ENCODE peak calls at places on chromosomes 6 and 20, in seven cellular contexts. Z, T, Q, X, E, R and S are unnamed samples.

GRCh38 chr6:105794263-105794662 is 291.9 kb upstream of the PRDM1 start:
- DNase-seq in Z (no peak), T (peak), Q (peak), X (peak), E (no peak), R (peak), S (peak)

GRCh38 chr6:34929241-34929978 is 40.4 kb downstream of the ANKS1A start:
- DNase-seq in Z (no peak), T (no peak), Q (no peak), X (no peak), E (no peak), R (no peak), S (no peak)

GRCh38 chr20:53735536-53736050 is 142.0 kb upstream of the ZNF217 start:
- DNase-seq in Z (peak), T (no peak), Q (no peak), X (peak), E (no peak), R (peak), S (no peak)

GRCh38 chr20:64188682-64189529 is 24.7 kb downstream of the MYT1 start:
- DNase-seq in Z (peak), T (peak), Q (no peak), X (peak), E (peak), R (no peak), S (peak)

GRCh38 chr6:17397764-17398194 is 4.4 kb downstream of the CAP2 start:
- DNase-seq in Z (no peak), T (no peak), Q (no peak), X (peak), E (no peak), R (peak), S (no peak)

GRCh38 chr6:148857817-148858390 is 111.1 kb downstream of the UST start:
- DNase-seq in Z (peak), T (no peak), Q (no peak), X (peak), E (no peak), R (peak), S (no peak)

GRCh38 chr20:12110274-12110673 is 192.6 kb downstream of the BTBD3 start:
- DNase-seq in Z (no peak), T (no peak), Q (no peak), X (no peak), E (no peak), R (no peak), S (no peak)

GRCh38 chr6:90401933-90402830 is 105.5 kb upstream of the BACH2 start:
- DNase-seq in Z (peak), T (no peak), Q (no peak), X (no peak), E (no peak), R (no peak), S (peak)

GRCh38 chr20:1391640-1392442 is 1.0 kb downstream of the FKBP1A start:
- DNase-seq in Z (peak), T (peak), Q (no peak), X (peak), E (no peak), R (no peak), S (peak)

GRCh38 chr6:21396313-21396712 is 197.2 kb upstream of the SOX4 start:
- DNase-seq in Z (peak), T (no peak), Q (no peak), X (peak), E (no peak), R (no peak), S (no peak)

GRCh38 chr20:63740501-63741353 is 1.2 kb downstream of the SLC2A4RG start:
- DNase-seq in Z (peak), T (peak), Q (peak), X (peak), E (peak), R (peak), S (peak)

GRCh38 chr6:37779111-37779800 is 40.3 kb upstream of the ZFAND3 start:
- DNase-seq in Z (no peak), T (peak), Q (no peak), X (no peak), E (no peak), R (no peak), S (no peak)

GRCh38 chr6:169177516-169178196 is 76.0 kb downstream of the THBS2 start:
- DNase-seq in Z (peak), T (no peak), Q (no peak), X (no peak), E (no peak), R (no peak), S (no peak)

GRCh38 chr6:3522561-3523287 is 65.9 kb upstream of the SLC22A23 start:
- DNase-seq in Z (peak), T (no peak), Q (no peak), X (peak), E (no peak), R (peak), S (peak)

GRCh38 chr6:157649311-157650260 is 173.5 kb upstream of the SNX9 start:
- DNase-seq in Z (no peak), T (no peak), Q (no peak), X (no peak), E (no peak), R (no peak), S (no peak)

GRCh38 chr6:151209071-151209831 is 30.5 kb upstream of the AKAP12 start:
- DNase-seq in Z (peak), T (no peak), Q (no peak), X (peak), E (no peak), R (no peak), S (no peak)

GRCh38 chr20:37727247-37727956 is 33.6 kb downstream of the CTNNBL1 start:
- DNase-seq in Z (no peak), T (no peak), Q (no peak), X (peak), E (peak), R (peak), S (peak)

GRCh38 chr20:64053841-64054661 is 4.6 kb upstream of the SOX18 start:
- DNase-seq in Z (no peak), T (peak), Q (no peak), X (peak), E (no peak), R (no peak), S (peak)

GRCh38 chr6:149919834-149920225 is 3.1 kb downstream of the RAET1G start:
- DNase-seq in Z (no peak), T (no peak), Q (no peak), X (no peak), E (no peak), R (no peak), S (no peak)

GRCh38 chr6:53361549-53362031 is 12.8 kb upstream of the ELOVL5 start:
- DNase-seq in Z (peak), T (no peak), Q (no peak), X (no peak), E (no peak), R (no peak), S (peak)

GRCh38 chr6:169398342-169399105 is 144.9 kb upstream of the THBS2 start:
- DNase-seq in Z (no peak), T (no peak), Q (no peak), X (no peak), E (no peak), R (no peak), S (no peak)

GRCh38 chr6:17930321-17930993 is 57.0 kb downstream of the KIF13A start:
- DNase-seq in Z (peak), T (no peak), Q (no peak), X (peak), E (no peak), R (peak), S (no peak)

GRCh38 chr6:34537922-34538550 is 18.1 kb downstream of the SPDEF start:
- DNase-seq in Z (no peak), T (no peak), Q (no peak), X (no peak), E (no peak), R (no peak), S (no peak)

GRCh38 chr6:11363881-11364576 is 131.6 kb upstream of the NEDD9 start:
- DNase-seq in Z (no peak), T (no peak), Q (no peak), X (peak), E (no peak), R (peak), S (no peak)

GRCh38 chr6:13648850-13649249 is 33.7 kb downstream of the NOL7 start:
- DNase-seq in Z (no peak), T (no peak), Q (no peak), X (no peak), E (no peak), R (no peak), S (no peak)

GRCh38 chr6:50087231-50087954 is 37.7 kb upstream of the DEFB112 start:
- DNase-seq in Z (peak), T (no peak), Q (no peak), X (peak), E (no peak), R (peak), S (peak)

GRCh38 chr20:17647391-17648305 is 34.4 kb downstream of the RRBP1 start:
- DNase-seq in Z (no peak), T (no peak), Q (no peak), X (no peak), E (no peak), R (peak), S (no peak)

GRCh38 chr6:157531169-157531985 is 150.4 kb downstream of the ZDHHC14 start:
- DNase-seq in Z (no peak), T (peak), Q (no peak), X (no peak), E (no peak), R (no peak), S (peak)

GRCh38 chr6:112004397-112005341 is 49.2 kb upstream of the CCN6 start:
- DNase-seq in Z (no peak), T (no peak), Q (no peak), X (no peak), E (no peak), R (no peak), S (no peak)

GRCh38 chr6:13522639-13523038 is 35.2 kb upstream of the GFOD1 start:
- DNase-seq in Z (no peak), T (no peak), Q (no peak), X (peak), E (no peak), R (no peak), S (no peak)

DNA sequence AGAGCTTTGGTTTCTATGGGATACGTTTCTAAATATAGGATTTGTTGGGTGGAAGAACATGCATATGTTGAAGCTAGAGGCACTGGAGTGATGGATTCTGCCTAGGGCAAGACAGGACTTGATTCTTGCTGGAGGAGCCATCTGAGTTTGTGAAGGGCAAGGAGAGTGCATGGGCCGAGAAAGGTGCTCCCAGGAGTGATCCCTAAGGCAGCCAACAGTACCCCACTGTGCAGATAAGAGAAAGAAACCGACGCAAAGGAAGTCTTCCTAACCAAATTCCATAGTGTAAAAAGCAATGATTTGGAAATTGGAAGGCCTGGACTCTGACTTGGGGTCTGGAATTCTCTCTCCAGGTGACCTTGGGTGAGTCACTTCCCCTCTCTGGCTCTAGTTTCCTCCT is 418.6 kb downstream of the PREX1 start:
- DNase-seq in Z (no peak), T (no peak), Q (no peak), X (no peak), E (no peak), R (no peak), S (no peak)
- H3K23ac ChIP-seq in Z (no peak), T (no peak), Q (no peak), X (no peak), E (no peak), R (no peak), S (no peak)

DNA sequence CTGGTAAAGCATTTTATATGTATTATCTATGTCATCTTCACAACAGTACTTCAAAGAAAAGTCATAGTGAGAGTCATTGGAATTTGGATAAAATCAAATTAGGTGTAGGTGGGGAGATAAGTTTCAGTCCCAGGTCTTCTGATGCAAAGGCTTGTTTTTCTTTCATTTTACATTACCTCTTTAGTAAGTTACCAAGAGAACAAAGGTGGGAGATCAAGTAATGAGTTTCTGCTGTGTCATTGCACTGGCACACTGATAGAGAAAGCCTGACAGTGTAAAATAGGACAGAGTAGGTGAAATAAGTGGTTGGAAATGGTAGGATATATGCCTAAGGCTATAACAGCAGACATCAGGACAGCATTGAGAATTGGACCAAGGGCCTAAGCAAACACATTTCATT is 250.4 kb downstream of the NKAIN2 start:
- DNase-seq in Z (no peak), T (no peak), Q (no peak), X (no peak), E (no peak), R (no peak), S (no peak)
- H3K23ac ChIP-seq in Z (no peak), T (no peak), Q (no peak), X (no peak), E (no peak), R (no peak), S (no peak)

GRCh38 chr20:35849726-35850125 is 77.9 kb downstream of the PHF20 start:
- DNase-seq in Z (no peak), T (no peak), Q (no peak), X (no peak), E (no peak), R (no peak), S (no peak)
- H3K23ac ChIP-seq in Z (no peak), T (no peak), Q (no peak), X (no peak), E (no peak), R (no peak), S (no peak)

GRCh38 chr20:57659131-57659788 is 39.0 kb upstream of the ZBP1 start:
- DNase-seq in Z (no peak), T (peak), Q (no peak), X (no peak), E (no peak), R (no peak), S (no peak)
- H3K23ac ChIP-seq in Z (no peak), T (no peak), Q (no peak), X (no peak), E (peak), R (no peak), S (no peak)

GRCh38 chr6:41042167-41042566 is at the start of gene TSPO2:
- DNase-seq in Z (no peak), T (no peak), Q (no peak), X (no peak), E (no peak), R (no peak), S (no peak)
- H3K23ac ChIP-seq in Z (no peak), T (no peak), Q (no peak), X (no peak), E (no peak), R (no peak), S (no peak)